ENCODE peak calls at places on chromosomes 11 and 22, in eight cellular contexts. T, X, F, U, K, Y, E and Q are unnamed samples.

GRCh38 chr11:57885298-57886035 is 123.9 kb downstream of the CTNND1 start:
- DNase-seq in E (no peak), X (peak), K (no peak), U (no peak), F (peak), Y (no peak), T (no peak), Q (no peak)

GRCh38 chr11:118921929-118922744 is 3.6 kb downstream of the BCL9L start:
- DNase-seq in T (peak), Y (peak), F (peak), K (peak), X (peak), U (peak), E (peak), Q (no peak)

GRCh38 chr11:47213985-47214564 is 699 bp upstream of the DDB2 start:
- DNase-seq in X (peak), T (peak), F (peak), Y (peak), U (peak), E (peak), K (peak), Q (peak)

GRCh38 chr11:75598264-75598663 is 36.2 kb downstream of the SERPINH1 start:
- DNase-seq in E (no peak), X (no peak), F (no peak), U (no peak), K (no peak), T (no peak), Y (no peak), Q (no peak)

GRCh38 chr11:133354069-133354468 is 178.2 kb downstream of the OPCML start:
- DNase-seq in E (no peak), T (no peak), X (peak), K (no peak), U (no peak), Y (no peak), F (no peak), Q (no peak)

GRCh38 chr22:20057596-20058268 is 22.3 kb upstream of the DGCR8 start:
- DNase-seq in X (no peak), K (no peak), T (no peak), U (no peak), Y (no peak), E (no peak), F (no peak), Q (no peak)

GRCh38 chr11:14336507-14337503 is 22.2 kb downstream of the RRAS2 start:
- DNase-seq in E (no peak), X (peak), F (peak), T (no peak), Y (no peak), U (no peak), K (no peak), Q (peak)

GRCh38 chr11:110199184-110199981 is 97.0 kb downstream of the RDX start:
- DNase-seq in K (peak), E (no peak), U (no peak), F (peak), Y (no peak), T (no peak), X (no peak), Q (no peak)

GRCh38 chr11:1140642-1141490 is 16.9 kb upstream of the MUC5AC start:
- DNase-seq in T (no peak), F (no peak), K (no peak), E (no peak), Y (no peak), U (no peak), X (no peak), Q (no peak)

GRCh38 chr11:123586568-123586967 is 67.9 kb downstream of the SCN3B start:
- DNase-seq in X (no peak), T (no peak), E (no peak), Y (no peak), U (no peak), F (no peak), K (no peak), Q (no peak)

GRCh38 chr11:58919980-58920379 is 19.3 kb upstream of the GLYATL1 start:
- DNase-seq in U (no peak), T (peak), E (no peak), X (no peak), K (no peak), Y (no peak), F (no peak), Q (no peak)

GRCh38 chr11:110022548-110022947 is 70.6 kb upstream of the ZC3H12C start:
- DNase-seq in X (no peak), F (no peak), Y (no peak), T (no peak), E (no peak), U (no peak), K (no peak), Q (no peak)

GRCh38 chr11:31995031-31995430 is 95.8 kb upstream of the RCN1 start:
- DNase-seq in U (no peak), T (no peak), K (no peak), F (no peak), E (no peak), X (no peak), Y (no peak), Q (no peak)

GRCh38 chr11:108733479-108734116 is 68.7 kb downstream of the DDX10 start:
- DNase-seq in T (no peak), F (no peak), X (peak), K (no peak), E (no peak), Y (no peak), U (no peak), Q (no peak)

GRCh38 chr11:94120946-94121345 is 7.7 kb upstream of the PANX1 start:
- DNase-seq in T (no peak), Y (no peak), X (no peak), F (no peak), E (no peak), K (no peak), U (no peak), Q (no peak)

GRCh38 chr11:132576706-132577105 is 955.6 kb downstream of the OPCML start:
- DNase-seq in Y (peak), K (no peak), T (no peak), F (no peak), E (no peak), X (no peak), U (no peak), Q (no peak)

GRCh38 chr11:134995746-134996145 is 583.7 kb upstream of the B3GAT1 start:
- DNase-seq in X (no peak), F (no peak), T (no peak), Y (no peak), E (no peak), K (no peak), U (no peak), Q (no peak)

GRCh38 chr11:123590296-123590912 is 64.0 kb downstream of the SCN3B start:
- DNase-seq in K (no peak), T (peak), E (no peak), Y (peak), U (no peak), X (peak), F (peak), Q (no peak)

GRCh38 chr11:122085264-122085663 is 30.8 kb downstream of the BLID start:
- DNase-seq in K (no peak), F (no peak), Y (no peak), T (no peak), U (no peak), E (no peak), X (peak), Q (no peak)

GRCh38 chr11:130001491-130002351 is 914 bp downstream of the PRDM10 start:
- DNase-seq in T (peak), E (peak), Y (peak), X (peak), F (peak), K (peak), U (peak), Q (no peak)

GRCh38 chr11:132024587-132025295 is 654.3 kb downstream of the NTM start:
- DNase-seq in X (peak), Y (no peak), T (no peak), F (no peak), E (no peak), U (no peak), K (no peak), Q (peak)

GRCh38 chr22:25488244-25489020 is 76.0 kb upstream of the GRK3 start:
- DNase-seq in X (peak), F (peak), T (peak), Y (peak), K (no peak), E (no peak), U (peak), Q (peak)

GRCh38 chr11:69122642-69123431 is 32.9 kb upstream of the SMIM38 start:
- DNase-seq in X (peak), T (peak), K (peak), E (peak), U (peak), Y (peak), F (peak), Q (peak)

GRCh38 chr22:28252539-28252938 is 333.5 kb upstream of the PITPNB start:
- DNase-seq in F (no peak), U (no peak), X (no peak), T (no peak), K (no peak), E (no peak), Y (no peak), Q (no peak)

GRCh38 chr11:130477646-130478203 is 29.3 kb downstream of the ADAMTS15 start:
- DNase-seq in X (no peak), K (no peak), T (no peak), E (no peak), Y (no peak), U (no peak), F (no peak), Q (no peak)

GRCh38 chr22:48481748-48482147 is 1345.9 kb downstream of the BRD1 start:
- DNase-seq in U (no peak), T (no peak), Y (no peak), X (no peak), F (no peak), K (no peak), E (no peak), Q (no peak)

GRCh38 chr22:31036671-31037550 is 44.2 kb upstream of the SMTN start:
- DNase-seq in K (no peak), T (peak), E (peak), Y (no peak), X (no peak), F (no peak), U (no peak), Q (no peak)

GRCh38 chr11:119371778-119372182 is 9.7 kb downstream of the USP2 start:
- DNase-seq in E (no peak), F (no peak), X (peak), K (no peak), U (no peak), T (no peak), Y (no peak), Q (no peak)

GRCh38 chr11:46307369-46307768 is 29.9 kb downstream of the CREB3L1 start:
- DNase-seq in F (no peak), U (no peak), Y (no peak), K (no peak), E (no peak), X (no peak), T (no peak), Q (no peak)

GRCh38 chr22:39090426-39091064 is 6.5 kb upstream of the APOBEC3H start:
- DNase-seq in T (peak), U (no peak), F (no peak), E (peak), X (no peak), Y (peak), K (no peak), Q (no peak)

GRCh38 chr11:762421-763072 is 14.7 kb downstream of the GATD1 start:
- DNase-seq in T (peak), K (peak), U (no peak), F (no peak), E (peak), Y (peak), X (no peak), Q (no peak)

GRCh38 chr11:8250446-8250845 is 13.2 kb downstream of the LMO1 start:
- DNase-seq in X (no peak), T (no peak), F (no peak), U (no peak), E (no peak), Y (no peak), K (peak), Q (no peak)

GRCh38 chr11:91310085-91310484 is 914.5 kb upstream of the FAT3 start:
- DNase-seq in F (no peak), U (no peak), Y (no peak), T (no peak), X (no peak), K (no peak), E (no peak), Q (no peak)

GRCh38 chr11:58787903-58788302 is 56.2 kb upstream of the GLYAT start:
- DNase-seq in F (no peak), K (no peak), T (no peak), X (no peak), Y (no peak), U (no peak), E (no peak), Q (no peak)

GRCh38 chr22:50314455-50315288 is 7.2 kb upstream of the PLXNB2 start:
- DNase-seq in E (no peak), F (no peak), U (no peak), X (no peak), T (peak), K (peak), Y (peak), Q (no peak)

GRCh38 chr22:50193621-50194020 is 7.2 kb upstream of the SELENOO start:
- DNase-seq in X (no peak), K (no peak), Y (no peak), U (no peak), E (no peak), F (no peak), T (no peak), Q (no peak)

GRCh38 chr11:86672007-86672621 is at the start of gene ME3:
- DNase-seq in T (peak), K (peak), E (peak), X (peak), Y (peak), F (no peak), U (peak), Q (no peak)

GRCh38 chr11:110759972-110760381 is 47.7 kb upstream of the ARHGAP20 start:
- DNase-seq in Y (peak), U (no peak), F (no peak), X (peak), K (no peak), E (no peak), T (peak), Q (no peak)

GRCh38 chr11:65530157-65530496 is 5.2 kb downstream of the SCYL1 start:
- DNase-seq in Y (no peak), F (no peak), K (no peak), T (no peak), X (no peak), U (no peak), E (no peak), Q (no peak)

GRCh38 chr11:78810489-78811090 is 235.9 kb upstream of the NARS2 start:
- DNase-seq in U (no peak), Y (no peak), E (no peak), F (no peak), T (no peak), X (no peak), K (no peak), Q (no peak)
- TF ChIP-seq POLR2AphosphoS5 in U (no peak), Y (no peak), E (no peak), F (no peak), T (no peak), X (no peak), K (no peak), Q (no peak)

GRCh38 chr22:23035557-23036277 is 34.6 kb upstream of the GNAZ start:
- DNase-seq in F (no peak), Y (no peak), E (no peak), X (no peak), U (no peak), K (no peak), T (no peak), Q (no peak)

GRCh38 chr22:23032681-23033080 is 37.6 kb upstream of the GNAZ start:
- DNase-seq in U (no peak), X (no peak), F (no peak), Y (no peak), K (no peak), E (no peak), T (no peak), Q (no peak)

GRCh38 chr22:23033116-23033905 is 37.0 kb upstream of the GNAZ start:
- DNase-seq in X (no peak), T (no peak), F (no peak), E (peak), U (no peak), K (no peak), Y (no peak), Q (no peak)

GRCh38 chr22:23036684-23037428 is 33.5 kb upstream of the GNAZ start:
- DNase-seq in K (no peak), X (peak), E (no peak), T (no peak), Y (no peak), F (peak), U (no peak), Q (no peak)

GRCh38 chr22:23034621-23035556 is 35.4 kb upstream of the GNAZ start:
- DNase-seq in X (no peak), F (no peak), E (no peak), Y (no peak), U (no peak), K (no peak), T (no peak), Q (no peak)
- H3K4me3 ChIP-seq in X (no peak), F (no peak), E (no peak), Y (no peak), U (no peak), K (no peak), T (no peak), Q (no peak)

DNA sequence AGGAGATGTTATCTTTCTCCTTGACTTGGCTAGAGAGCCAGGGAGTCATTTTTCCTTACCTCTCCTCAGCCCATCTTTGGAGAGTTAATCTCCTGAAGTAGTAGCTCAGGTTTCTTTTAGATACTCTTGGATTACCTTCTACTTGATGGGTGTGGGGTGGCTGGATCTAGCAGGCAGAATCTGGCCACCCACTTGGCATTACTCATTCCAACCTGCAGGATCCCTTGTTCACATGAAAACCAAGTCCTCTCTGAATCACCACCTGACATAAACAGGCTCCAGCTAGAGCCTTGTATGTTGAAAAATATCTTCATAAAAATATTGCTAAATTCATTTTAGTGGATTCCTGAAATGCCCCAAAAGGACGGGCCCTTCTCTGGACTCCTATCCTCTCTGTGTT is 250.6 kb upstream of the PLET1 start:
- DNase-seq in U (no peak), X (no peak), T (no peak), Y (no peak), F (no peak), E (no peak), K (no peak), Q (no peak)
- TF ChIP-seq CTCF in U (no peak), X (no peak), T (no peak), Y (no peak), F (no peak), E (no peak), K (no peak), Q (no peak)

GRCh38 chr22:42300286-42301071 is 30.0 kb upstream of the TCF20 start:
- DNase-seq in Y (peak), F (no peak), X (no peak), E (no peak), K (no peak), T (peak), U (no peak), Q (no peak)

GRCh38 chr22:42298746-42299145 is 28.3 kb upstream of the TCF20 start:
- DNase-seq in X (no peak), Y (no peak), E (no peak), U (no peak), K (no peak), T (no peak), F (no peak), Q (no peak)

GRCh38 chr22:42297778-42298177 is 27.3 kb upstream of the TCF20 start:
- DNase-seq in U (no peak), E (no peak), Y (no peak), K (no peak), T (no peak), X (no peak), F (peak), Q (no peak)

GRCh38 chr22:42301072-42301741 is 30.8 kb upstream of the TCF20 start:
- DNase-seq in T (no peak), F (no peak), X (no peak), E (no peak), Y (no peak), K (no peak), U (no peak), Q (no peak)

DNA sequence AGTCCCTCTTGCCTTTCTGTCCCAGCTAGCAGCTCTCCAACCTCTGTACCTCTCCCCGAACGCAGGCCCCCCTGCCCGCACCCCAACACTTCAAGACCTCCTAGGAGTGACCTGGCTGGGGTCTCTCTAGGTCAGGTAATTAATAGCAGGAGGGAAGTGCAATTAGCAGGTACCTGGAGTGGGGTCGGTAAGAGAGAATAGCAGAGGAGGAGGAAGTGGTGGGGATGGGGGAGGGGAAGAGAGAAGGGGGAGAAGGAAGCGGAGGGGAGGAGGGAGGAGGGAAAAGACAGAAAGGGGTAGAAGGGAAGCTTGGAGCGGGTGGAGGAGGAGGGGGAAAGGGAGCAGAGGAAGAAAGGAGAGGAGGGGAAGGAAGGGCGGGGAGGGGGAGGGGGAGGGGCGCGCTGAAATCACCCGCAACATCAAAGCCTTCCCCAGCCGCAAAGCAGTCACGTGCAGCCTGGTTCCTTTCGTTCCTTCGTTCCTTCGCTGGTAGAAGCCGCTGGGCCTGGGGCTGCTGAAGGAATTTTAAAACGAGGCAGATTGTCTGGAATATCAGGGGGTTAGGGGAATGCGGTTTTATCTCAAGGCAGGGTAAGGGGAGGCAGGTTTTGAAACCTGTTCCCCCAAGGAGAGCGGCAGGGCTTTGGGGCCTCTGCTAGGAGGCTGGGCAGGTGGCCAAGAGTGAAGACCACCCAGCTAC is 29.3 kb upstream of the TCF20 start:
- DNase-seq in U (no peak), Y (peak), F (no peak), K (no peak), E (no peak), X (no peak), T (peak), Q (no peak)
- TF ChIP-seq POLR2AphosphoS5 in U (no peak), Y (no peak), F (no peak), K (no peak), E (no peak), X (no peak), T (no peak), Q (no peak)

GRCh38 chr11:71370895-71371673 is 77.1 kb downstream of the DHCR7 start:
- DNase-seq in T (no peak), K (no peak), X (no peak), Y (no peak), E (no peak), F (no peak), U (no peak), Q (no peak)
- H3K4me3 ChIP-seq in T (no peak), K (no peak), X (no peak), Y (no peak), E (no peak), F (no peak), U (no peak), Q (no peak)

GRCh38 chr11:10303558-10304363 is 1.1 kb upstream of the ADM start:
- DNase-seq in K (peak), U (peak), T (peak), X (peak), F (peak), Y (peak), E (peak), Q (no peak)
- TF ChIP-seq CTCF in K (no peak), U (no peak), T (no peak), X (no peak), F (no peak), Y (no peak), E (no peak), Q (no peak)

DNA sequence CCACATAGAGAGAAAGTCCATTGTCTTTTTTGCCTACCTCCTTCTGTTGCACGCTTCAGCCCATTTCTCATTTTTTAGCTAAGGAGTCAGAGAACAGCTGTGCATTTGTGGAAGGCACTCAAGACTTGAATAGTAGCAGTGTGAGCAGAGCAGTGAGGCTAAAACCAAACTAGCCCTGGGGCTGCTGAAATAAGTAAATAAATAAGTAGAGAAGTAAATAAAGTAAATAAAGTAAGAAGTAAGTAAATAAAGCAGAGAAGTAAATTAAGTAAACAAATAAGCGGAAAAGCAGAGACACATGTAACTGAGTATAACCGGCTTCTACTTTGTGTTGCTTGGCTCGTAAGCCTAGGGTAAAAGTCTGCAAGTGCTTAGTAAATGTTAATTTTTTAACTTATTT is 2.4 kb upstream of the OR52L1 start:
- DNase-seq in E (no peak), X (no peak), T (no peak), Y (no peak), K (no peak), F (no peak), U (no peak), Q (no peak)
- TF ChIP-seq POLR2AphosphoS5 in E (no peak), X (no peak), T (no peak), Y (no peak), K (no peak), F (no peak), U (no peak), Q (no peak)